ENCODE peak calls at places on chromosomes 13 and 19, in five cellular contexts. J is NCI-H446; Q is naive thymus-derived CD8-positive, alpha-beta T cell; N is RPMI8226; K is left cardiac atrium. R is an unnamed sample.

GRCh38 chr13:98869408-98870090 is 108.3 kb downstream of the DOCK9 start:
- DNase-seq in Q (no peak), J (no peak), N (no peak), K (peak; percentile 56), R (no peak)

GRCh38 chr19:13441810-13442512 is 64.3 kb downstream of the CACNA1A start:
- DNase-seq in N (peak; percentile 79), K (peak; percentile 35), Q (peak; percentile 56), J (no peak), R (peak; percentile 50)

GRCh38 chr19:14023404-14024235 is 4.3 kb upstream of the RLN3 start:
- DNase-seq in N (peak; percentile 75), Q (no peak), J (peak; percentile 17), K (peak; percentile 59), R (no peak)

GRCh38 chr19:7738023-7738422 is 6.1 kb upstream of the CLEC4G start:
- DNase-seq in N (no peak), K (no peak), Q (no peak), J (no peak), R (no peak)

GRCh38 chr19:10687518-10688288 is 13.5 kb upstream of the QTRT1 start:
- DNase-seq in N (no peak), Q (no peak), K (no peak), J (no peak), R (no peak)

GRCh38 chr19:29666634-29667389 is 1.6 kb downstream of the PLEKHF1 start:
- DNase-seq in N (no peak), Q (no peak), K (peak; percentile 83), J (no peak), R (no peak)

GRCh38 chr13:28679628-28680027 is 20.7 kb downstream of the POMP start:
- DNase-seq in Q (no peak), J (no peak), N (no peak), K (no peak), R (no peak)

GRCh38 chr19:35120492-35120891 is 4.9 kb downstream of the FXYD3 start:
- DNase-seq in J (no peak), N (peak; percentile 19), K (no peak), Q (no peak), R (no peak)

GRCh38 chr19:31905980-31906948 is 439.1 kb upstream of the ZNF507 start:
- DNase-seq in K (peak; percentile 40), J (no peak), Q (no peak), N (no peak), R (no peak)

GRCh38 chr13:20221772-20222171 is 10.3 kb downstream of the GJB6 start:
- DNase-seq in K (no peak), J (no peak), Q (no peak), N (no peak), R (no peak)

GRCh38 chr13:73223372-73223781 is 164.6 kb downstream of the KLF5 start:
- DNase-seq in N (peak; percentile 81), K (no peak), J (no peak), Q (no peak), R (no peak)

GRCh38 chr19:35357867-35358573 is at the start of gene FFAR3:
- DNase-seq in K (peak; percentile 66), J (no peak), N (no peak), Q (no peak), R (no peak)

GRCh38 chr19:4425531-4425930 is 23.1 kb downstream of the CHAF1A start:
- DNase-seq in K (no peak), N (no peak), J (no peak), Q (no peak), R (no peak)

GRCh38 chr13:48562296-48563066 is 29.6 kb upstream of the RCBTB2 start:
- DNase-seq in Q (no peak), N (peak; percentile 86), K (no peak), J (no peak), R (peak; percentile 36)

GRCh38 chr13:113429608-113429985 is 23.7 kb downstream of the ADPRHL1 start:
- DNase-seq in Q (no peak), J (no peak), N (no peak), K (no peak), R (no peak)

GRCh38 chr13:97165527-97166425 is 56.4 kb upstream of the MBNL2 start:
- DNase-seq in K (no peak), N (no peak), J (no peak), Q (no peak), R (no peak)

GRCh38 chr19:34260771-34261173 is 6.4 kb downstream of the GARRE1 start:
- DNase-seq in Q (no peak), J (no peak), K (no peak), N (no peak), R (no peak)

GRCh38 chr19:6229216-6229913 is 50.4 kb downstream of the MLLT1 start:
- DNase-seq in J (no peak), Q (no peak), K (no peak), N (no peak), R (no peak)

GRCh38 chr19:7211191-7211988 is 82.8 kb downstream of the INSR start:
- DNase-seq in N (no peak), Q (no peak), K (peak; percentile 73), J (no peak), R (no peak)

GRCh38 chr13:25977671-25978070 is 74.1 kb downstream of the SHISA2 start:
- DNase-seq in N (no peak), K (no peak), J (no peak), Q (no peak), R (no peak)

GRCh38 chr19:20999731-21000352 is 20.6 kb upstream of the ZNF430 start:
- DNase-seq in Q (peak; percentile 72), K (peak; percentile 91), N (peak; percentile 16), J (peak; percentile 70), R (peak; percentile 78)

GRCh38 chr13:100517135-100517534 is 71.5 kb downstream of the GGACT start:
- DNase-seq in K (no peak), N (no peak), Q (no peak), J (no peak), R (no peak)

GRCh38 chr19:58042709-58043340 is 9.0 kb downstream of the ZSCAN1 start:
- DNase-seq in Q (no peak), J (no peak), N (no peak), K (no peak), R (no peak)

GRCh38 chr19:18521692-18522123 is at the start of gene ELL:
- DNase-seq in J (no peak), K (no peak), Q (no peak), N (no peak), R (no peak)

GRCh38 chr19:10699650-10700335 is 1.4 kb upstream of the QTRT1 start:
- DNase-seq in K (no peak), J (peak; percentile 77), N (peak; percentile 80), Q (peak; percentile 53), R (peak; percentile 72)

GRCh38 chr19:55241143-55241934 is 12.8 kb upstream of the TMEM86B start:
- DNase-seq in Q (no peak), K (no peak), J (no peak), N (no peak), R (no peak)

GRCh38 chr19:36115453-36116343 is at the start of gene TBCB:
- DNase-seq in N (no peak), K (peak; percentile 86), Q (peak; percentile 93), J (no peak), R (peak; percentile 89)

GRCh38 chr19:18208098-18208951 is 4.5 kb upstream of the RAB3A start:
- DNase-seq in Q (peak; percentile 59), J (peak; percentile 27), K (peak; percentile 64), N (peak; percentile 47), R (peak; percentile 55)

GRCh38 chr13:35213911-35214310 is 262.6 kb downstream of the MAB21L1 start:
- DNase-seq in N (no peak), J (no peak), Q (no peak), K (no peak), R (no peak)

GRCh38 chr13:109500146-109500773 is 286.1 kb downstream of the IRS2 start:
- DNase-seq in J (no peak), N (no peak), K (no peak), Q (no peak), R (no peak)

GRCh38 chr13:50893211-50893852 is 16.3 kb upstream of the RNASEH2B start:
- DNase-seq in N (peak; percentile 51), K (no peak), J (peak; percentile 17), Q (no peak), R (no peak)

GRCh38 chr13:74135306-74136088 is 1.3 kb upstream of the KLF12 start:
- DNase-seq in J (peak; percentile 2), Q (peak; percentile 60), K (peak; percentile 75), N (peak; percentile 66), R (peak; percentile 46)

GRCh38 chr13:98370806-98371553 is 193.9 kb upstream of the RNF113B start:
- DNase-seq in Q (no peak), K (peak; percentile 60), N (no peak), J (no peak), R (no peak)

GRCh38 chr13:30340367-30341184 is 33.2 kb upstream of the KATNAL1 start:
- DNase-seq in Q (no peak), N (no peak), K (peak; percentile 84), J (no peak), R (no peak)

GRCh38 chr13:113843063-113843654 is 20.7 kb downstream of the GAS6 start:
- DNase-seq in Q (no peak), J (no peak), N (no peak), K (peak; percentile 25), R (no peak)

GRCh38 chr13:45696610-45697226 is 5.4 kb upstream of the CBY2 start:
- DNase-seq in N (no peak), Q (no peak), J (no peak), K (no peak), R (no peak)

GRCh38 chr13:98490195-98490771 is 86.6 kb downstream of the STK24 start:
- DNase-seq in Q (no peak), N (no peak), K (no peak), J (no peak), R (no peak)

GRCh38 chr13:102234618-102235017 is 167.2 kb downstream of the FGF14 start:
- DNase-seq in Q (no peak), J (no peak), N (no peak), K (no peak), R (no peak)

GRCh38 chr19:54451331-54451871 is 2.4 kb downstream of the LENG8 start:
- DNase-seq in K (no peak), Q (no peak), J (no peak), N (no peak), R (no peak)

R was measured in activated CD4-positive, alpha-beta T cell treated with anti-CD3 and anti-CD28 coated beads, Interleukin-2, amount 50 U/mL, for 1 hour.